ENCODE peak calls at places on chromosomes 6 and 20, in nine cellular contexts. C, N, F, B, P, A, H, I and V are unnamed samples.

GRCh38 chr6:25279748-25280616 is 808 bp downstream of the CARMIL1 start:
- DNase-seq in C (peak; percentile 10), N (peak; percentile 31), F (no peak), B (peak; percentile 65), P (no peak), A (peak; percentile 78), H (peak; percentile 24), I (peak; percentile 25), V (peak; percentile 30)

GRCh38 chr20:11882651-11883050 is 35.0 kb upstream of the BTBD3 start:
- DNase-seq in C (no peak), N (no peak), F (no peak), B (no peak), P (no peak), A (no peak), H (no peak), I (no peak), V (no peak)

GRCh38 chr20:63955846-63956663 is at the start of gene UCKL1:
- DNase-seq in C (peak; percentile 86), N (peak; percentile 86), F (peak; percentile 86), B (peak; percentile 96), P (peak; percentile 93), A (peak; percentile 83), H (peak; percentile 92), I (peak; percentile 91), V (no peak)

GRCh38 chr6:150118208-150118607 is 24.6 kb upstream of the PPP1R14C start:
- DNase-seq in C (no peak), N (no peak), F (no peak), B (no peak), P (no peak), A (no peak), H (no peak), I (no peak), V (no peak)

GRCh38 chr6:126631343-126631742 is 291.4 kb downstream of the CENPW start:
- DNase-seq in C (no peak), N (no peak), F (no peak), B (no peak), P (no peak), A (no peak), H (no peak), I (no peak), V (no peak)

GRCh38 chr20:63023071-63023835 is 16.5 kb upstream of the BHLHE23 start:
- DNase-seq in C (no peak), N (no peak), F (no peak), B (no peak), P (no peak), A (peak; percentile 24), H (no peak), I (no peak), V (no peak)

GRCh38 chr6:364609-365540 is 26.7 kb upstream of the IRF4 start:
- DNase-seq in C (no peak), N (no peak), F (no peak), B (no peak), P (no peak), A (no peak), H (no peak), I (no peak), V (no peak)

GRCh38 chr20:37980876-37981275 is 52.4 kb downstream of the TTI1 start:
- DNase-seq in C (no peak), N (no peak), F (no peak), B (no peak), P (no peak), A (no peak), H (no peak), I (no peak), V (no peak)

GRCh38 chr6:85579581-85579980 is 14.1 kb downstream of the SNX14 start:
- DNase-seq in C (no peak), N (no peak), F (no peak), B (no peak), P (no peak), A (no peak), H (no peak), I (no peak), V (no peak)

GRCh38 chr20:3406481-3407425 is 716 bp downstream of the DNAAF9 start:
- DNase-seq in C (no peak), N (no peak), F (peak; percentile 9), B (peak; percentile 69), P (peak; percentile 66), A (peak; percentile 37), H (no peak), I (no peak), V (no peak)

GRCh38 chr20:63025534-63026331 is 19.0 kb upstream of the BHLHE23 start:
- DNase-seq in C (no peak), N (no peak), F (no peak), B (no peak), P (no peak), A (peak; percentile 34), H (no peak), I (no peak), V (no peak)

GRCh38 chr6:9405369-9405768 is 970.0 kb upstream of the SLC35B3 start:
- DNase-seq in C (no peak), N (no peak), F (no peak), B (no peak), P (no peak), A (no peak), H (no peak), I (no peak), V (no peak)

GRCh38 chr20:34017610-34018009 is 23.9 kb downstream of the RALY start:
- DNase-seq in C (no peak), N (no peak), F (no peak), B (no peak), P (no peak), A (no peak), H (no peak), I (no peak), V (no peak)

GRCh38 chr6:5671604-5672559 is 334.8 kb downstream of the NRN1 start:
- DNase-seq in C (no peak), N (no peak), F (no peak), B (no peak), P (no peak), A (no peak), H (no peak), I (no peak), V (no peak)

GRCh38 chr6:127971945-127972391 is 71.1 kb upstream of the THEMIS start:
- DNase-seq in C (peak; percentile 8), N (no peak), F (no peak), B (no peak), P (no peak), A (no peak), H (peak; percentile 44), I (peak; percentile 51), V (no peak)

GRCh38 chr6:135937126-135937525 is 85.6 kb downstream of the PDE7B start:
- DNase-seq in C (no peak), N (no peak), F (no peak), B (no peak), P (no peak), A (no peak), H (no peak), I (no peak), V (no peak)

GRCh38 chr20:56629464-56630085 is 469 bp downstream of the TFAP2C start:
- DNase-seq in C (no peak), N (no peak), F (no peak), B (no peak), P (no peak), A (no peak), H (no peak), I (no peak), V (no peak)

GRCh38 chr6:118813795-118814194 is 80.2 kb upstream of the ASF1A start:
- DNase-seq in C (no peak), N (no peak), F (no peak), B (no peak), P (no peak), A (no peak), H (no peak), I (peak; percentile 18), V (no peak)

GRCh38 chr20:420169-420620 is 12.1 kb downstream of the RBCK1 start:
- DNase-seq in C (no peak), N (no peak), F (no peak), B (no peak), P (no peak), A (no peak), H (no peak), I (no peak), V (no peak)

GRCh38 chr20:51750770-51751388 is 17.3 kb downstream of the ATP9A start:
- DNase-seq in C (no peak), N (no peak), F (no peak), B (no peak), P (no peak), A (no peak), H (no peak), I (no peak), V (no peak)

GRCh38 chr6:148943451-148943850 is 196.6 kb downstream of the UST start:
- DNase-seq in C (no peak), N (no peak), F (no peak), B (no peak), P (no peak), A (no peak), H (no peak), I (no peak), V (no peak)

GRCh38 chr6:79466222-79466834 is 70.9 kb downstream of the LCA5 start:
- DNase-seq in C (no peak), N (no peak), F (no peak), B (no peak), P (no peak), A (no peak), H (no peak), I (no peak), V (peak; percentile 35)